ENCODE peak calls at places on chromosome 10, in ten cellular contexts. Y is Ammon's horn; Z is hypothalamus; G is T-helper 9 cell; M is cardiac fibroblast; R is ELR; T is HT1080; W is AG20443; Q is HepG2; H is stimulated activated CD8-positive, alpha-beta memory T cell treated with anti-CD3 and anti-CD28 coated beads, Interleukin-7, amount 100 ng/mL, for 4 hours. I is an unnamed sample.

GRCh38 chr10:104391150-104391968 is 37.7 kb downstream of the CFAP58 start:
- DNase-seq in R (peak; percentile 37), H (no peak), T (peak; percentile 61), G (no peak), Y (no peak), W (no peak), Q (peak; percentile 6), Z (no peak), M (no peak), I (no peak)

GRCh38 chr10:123997486-123998196 is 95.8 kb downstream of the CHST15 start:
- DNase-seq in H (no peak), Z (no peak), M (peak; percentile 94), R (peak; percentile 88), W (peak; percentile 86), Y (peak; percentile 14), T (peak; percentile 97), Q (peak; percentile 10), G (no peak), I (peak; percentile 99)

GRCh38 chr10:70820976-70821750 is 5.4 kb downstream of the SGPL1 start:
- DNase-seq in Y (no peak), M (no peak), R (no peak), Z (no peak), W (no peak), H (no peak), Q (no peak), G (no peak), T (no peak), I (no peak)

GRCh38 chr10:131790021-131790420 is 110.8 kb upstream of the PPP2R2D start:
- DNase-seq in T (peak; percentile 71), G (no peak), M (no peak), Y (no peak), Q (no peak), Z (no peak), R (no peak), W (no peak), H (no peak), I (no peak)

GRCh38 chr10:131948501-131948900 is 33.2 kb downstream of the BNIP3 start:
- DNase-seq in H (no peak), W (no peak), T (no peak), Y (no peak), Q (no peak), G (no peak), M (no peak), R (no peak), Z (no peak), I (no peak)

GRCh38 chr10:90592903-90593302 is 264.9 kb downstream of the HTR7 start:
- DNase-seq in Y (peak; percentile 59), T (peak; percentile 68), Z (peak; percentile 8), M (peak; percentile 91), R (peak; percentile 63), W (peak; percentile 12), H (no peak), Q (peak; percentile 42), G (no peak), I (no peak)

GRCh38 chr10:91023708-91024438 is 103.0 kb upstream of the ANKRD1 start:
- DNase-seq in H (no peak), W (no peak), R (no peak), M (no peak), Z (no peak), G (no peak), T (no peak), Q (no peak), Y (no peak), I (no peak)

GRCh38 chr10:90859321-90859751 is 1.5 kb upstream of the HTR7 start:
- DNase-seq in R (peak; percentile 94), Q (peak; percentile 13), W (no peak), H (no peak), Z (no peak), G (no peak), M (peak; percentile 76), Y (no peak), T (peak; percentile 95), I (peak; percentile 59)

GRCh38 chr10:70530315-70530714 is 51.7 kb downstream of the PALD1 start:
- DNase-seq in Z (no peak), H (no peak), Y (no peak), Q (no peak), M (no peak), T (no peak), R (no peak), G (no peak), W (no peak), I (no peak)

GRCh38 chr10:5355762-5356478 is 8.8 kb upstream of the UCN3 start:
- DNase-seq in M (no peak), Y (no peak), R (peak; percentile 23), W (no peak), Z (no peak), Q (no peak), T (no peak), G (no peak), H (no peak), I (no peak)